ENCODE peak calls at places on chromosomes 6 and 20, in eight cellular contexts. Y, G, T, C, B, K, J and M are unnamed samples.

GRCh38 chr6:5981274-5982026 is 25.3 kb downstream of the NRN1 start:
- DNase-seq in T (peak; percentile 59), G (no peak), K (no peak), C (no peak), B (peak; percentile 36), J (no peak), Y (no peak), M (peak; percentile 59)

GRCh38 chr6:149077208-149077607 is 240.3 kb upstream of the TAB2 start:
- DNase-seq in C (no peak), Y (no peak), T (no peak), G (no peak), J (no peak), K (no peak), B (peak; percentile 84), M (no peak)

GRCh38 chr20:61932711-61933480 is 132.8 kb downstream of the TAF4 start:
- DNase-seq in C (no peak), G (no peak), B (no peak), J (peak; percentile 11), K (no peak), Y (no peak), T (no peak), M (no peak)

GRCh38 chr6:137223370-137224131 is 4.4 kb upstream of the IFNGR1 start:
- DNase-seq in B (no peak), C (no peak), Y (no peak), T (no peak), J (no peak), G (no peak), K (no peak), M (no peak)

GRCh38 chr6:12995419-12995818 is 278.9 kb downstream of the PHACTR1 start:
- DNase-seq in K (no peak), B (no peak), G (no peak), T (no peak), J (no peak), C (no peak), Y (no peak), M (no peak)

GRCh38 chr6:43823879-43824740 is 54.1 kb downstream of the VEGFA start:
- DNase-seq in J (no peak), C (no peak), G (peak; percentile 91), T (no peak), B (no peak), K (no peak), Y (no peak), M (peak; percentile 55)

GRCh38 chr6:154202334-154202733 is 154.3 kb downstream of the IPCEF1 start:
- DNase-seq in B (no peak), J (no peak), G (no peak), C (no peak), Y (no peak), K (no peak), T (no peak), M (no peak)

GRCh38 chr20:34525342-34525708 is 9.1 kb downstream of the DYNLRB1 start:
- DNase-seq in K (no peak), Y (no peak), C (no peak), B (no peak), G (no peak), T (no peak), J (no peak), M (no peak)

GRCh38 chr6:137709424-137710281 is 157.4 kb upstream of the TNFAIP3 start:
- DNase-seq in G (no peak), C (no peak), J (no peak), T (no peak), Y (no peak), B (no peak), K (no peak), M (no peak)

GRCh38 chr6:117555882-117556498 is 46.3 kb downstream of the GOPC start:
- DNase-seq in J (peak; percentile 37), K (peak; percentile 48), T (no peak), G (no peak), C (peak; percentile 61), B (no peak), Y (no peak), M (peak; percentile 46)

GRCh38 chr20:63309261-63310071 is 16.5 kb downstream of the COL20A1 start:
- DNase-seq in C (no peak), J (peak; percentile 61), T (peak; percentile 42), G (peak; percentile 44), Y (no peak), B (peak; percentile 4), K (no peak), M (peak; percentile 22)

GRCh38 chr20:53855733-53856132 is 214.7 kb downstream of the BCAS1 start:
- DNase-seq in B (no peak), K (no peak), C (no peak), T (no peak), G (no peak), J (no peak), Y (no peak), M (no peak)

GRCh38 chr6:39362487-39362865 is 40.0 kb upstream of the KCNK16 start:
- DNase-seq in C (no peak), B (no peak), G (no peak), T (peak; percentile 66), Y (no peak), J (no peak), K (no peak), M (no peak)

GRCh38 chr6:40138273-40138720 is 204.0 kb upstream of the MOCS1 start:
- DNase-seq in J (no peak), Y (no peak), T (no peak), B (no peak), C (no peak), K (no peak), G (no peak), M (no peak)

GRCh38 chr6:30646450-30647038 is 389 bp upstream of the C6orf136 start:
- DNase-seq in T (no peak), B (no peak), K (no peak), G (no peak), J (peak; percentile 93), Y (peak; percentile 85), C (no peak), M (no peak)

GRCh38 chr6:138538390-138539031 is 39.2 kb upstream of the NHSL1 start:
- DNase-seq in G (no peak), B (no peak), K (no peak), J (no peak), T (no peak), Y (no peak), C (no peak), M (no peak)

GRCh38 chr20:51193066-51193772 is 170.3 kb upstream of the KCNG1 start:
- DNase-seq in C (no peak), K (no peak), B (no peak), G (no peak), J (no peak), Y (no peak), T (no peak), M (no peak)

GRCh38 chr20:50292324-50293243 is 102.0 kb downstream of the CEBPB start:
- DNase-seq in C (no peak), K (no peak), Y (no peak), G (no peak), T (peak; percentile 34), J (peak; percentile 99), B (peak; percentile 84), M (peak; percentile 44)